ENCODE peak calls at places on chromosomes 16 and 17, in five cellular contexts. T is SK-N-SH, K is A549, V is GM12878, M is K562. O is an unnamed sample.

GRCh38 chr17:58319181-58320162 is 9.1 kb downstream of the TSPOAP1 start:
- DNase-seq in T (no peak), K (no peak), V (no peak), M (no peak), O (no peak)

GRCh38 chr16:424033-424622 is 1.3 kb upstream of the RAB11FIP3 start:
- DNase-seq in T (no peak), K (peak), V (no peak), M (no peak), O (peak)

GRCh38 chr16:85474808-85475207 is 138.3 kb upstream of the GSE1 start:
- DNase-seq in T (no peak), K (no peak), V (no peak), M (peak), O (no peak)

GRCh38 chr17:45398800-45399199 is 33.9 kb downstream of the ARHGAP27 start:
- DNase-seq in T (no peak), K (no peak), V (no peak), M (no peak), O (no peak)

GRCh38 chr17:77810536-77810935 is 148.0 kb upstream of the TNRC6C start:
- DNase-seq in T (no peak), K (no peak), V (no peak), M (no peak), O (peak)

GRCh38 chr17:82959242-82959930 is 119.6 kb upstream of the ZNF750 start:
- DNase-seq in T (no peak), K (no peak), V (no peak), M (no peak), O (no peak)

GRCh38 chr16:1656808-1657617 is 21.1 kb upstream of the JPT2 start:
- DNase-seq in T (peak), K (no peak), V (no peak), M (peak), O (no peak)

GRCh38 chr16:85490971-85491771 is 122.0 kb upstream of the GSE1 start:
- DNase-seq in T (no peak), K (peak), V (no peak), M (peak), O (no peak)

GRCh38 chr16:85562102-85562786 is 50.9 kb upstream of the GSE1 start:
- DNase-seq in T (no peak), K (no peak), V (no peak), M (no peak), O (no peak)

GRCh38 chr17:59357219-59357699 is 25.8 kb downstream of the YPEL2 start:
- DNase-seq in T (no peak), K (no peak), V (no peak), M (no peak), O (no peak)

GRCh38 chr17:39653316-39653661 is 11.9 kb upstream of the TCAP start:
- DNase-seq in T (no peak), K (no peak), V (no peak), M (peak), O (no peak)
- TF ChIP-seq RCOR1 in T (no peak), K (no peak), V (no peak), M (no peak), O (no peak)

GRCh38 chr16:74743045-74743667 is 31.5 kb downstream of the FA2H start:
- DNase-seq in T (no peak), K (peak), V (no peak), M (no peak), O (no peak)

GRCh38 chr16:74738134-74738541 is 36.5 kb downstream of the FA2H start:
- DNase-seq in T (peak), K (peak), V (no peak), M (peak), O (peak)

GRCh38 chr16:74742051-74742481 is 32.6 kb downstream of the FA2H start:
- DNase-seq in T (no peak), K (no peak), V (no peak), M (no peak), O (peak)

GRCh38 chr16:74738816-74739215 is 35.8 kb downstream of the FA2H start:
- DNase-seq in T (no peak), K (no peak), V (no peak), M (no peak), O (no peak)

GRCh38 chr16:74740795-74741304 is 33.8 kb downstream of the FA2H start:
- DNase-seq in T (no peak), K (peak), V (no peak), M (no peak), O (no peak)
- TF ChIP-seq RCOR1 in T (no peak), K (no peak), V (no peak), M (no peak), O (no peak)

DNA sequence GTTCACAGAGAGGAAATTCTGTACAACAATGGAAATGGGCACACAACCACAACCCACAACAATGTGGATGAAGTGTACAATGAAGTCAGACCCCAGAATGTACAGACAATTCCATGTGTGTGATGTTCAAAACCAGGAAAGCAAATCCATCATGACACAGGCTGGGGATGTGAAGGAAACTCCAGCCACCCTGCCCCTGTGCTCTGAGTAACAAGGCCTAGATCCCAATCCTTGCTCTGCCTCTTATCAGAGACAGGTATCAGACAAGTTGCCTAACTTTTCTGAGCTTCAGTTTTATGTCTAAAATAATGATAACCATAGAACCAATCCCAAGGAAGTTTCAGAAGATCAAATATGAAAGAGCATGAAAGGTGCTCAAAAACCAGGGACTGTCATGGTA is 1.8 kb upstream of the C16orf95 start:
- DNase-seq in T (no peak), K (no peak), V (no peak), M (no peak), O (no peak)
- TF ChIP-seq RCOR1 in T (no peak), K (no peak), V (no peak), M (no peak), O (no peak)

DNA sequence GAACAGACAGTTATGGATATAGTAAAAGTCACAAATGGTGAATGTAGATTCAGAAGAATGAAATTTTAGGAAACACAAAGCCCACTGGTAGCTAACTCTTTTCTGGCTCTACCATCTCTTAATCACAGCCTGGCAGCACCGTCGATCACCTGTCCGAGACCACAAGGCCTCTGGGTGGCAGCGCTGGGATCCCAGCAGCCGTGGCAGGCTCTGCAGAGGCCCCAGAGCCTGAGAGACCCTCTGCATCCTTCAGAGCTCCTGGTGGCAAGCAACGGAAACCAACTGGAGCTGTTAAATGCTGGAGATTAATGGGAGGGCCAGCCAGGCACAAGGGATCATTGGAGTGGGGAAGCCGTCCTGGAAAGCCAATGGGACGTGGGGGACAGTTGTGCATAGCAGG is 26.3 kb downstream of the LAT start:
- DNase-seq in T (peak), K (no peak), V (no peak), M (no peak), O (no peak)
- TF ChIP-seq RCOR1 in T (no peak), K (no peak), V (no peak), M (no peak), O (no peak)

GRCh38 chr17:31882571-31882970 is 18.9 kb downstream of the UTP6 start:
- DNase-seq in T (no peak), K (no peak), V (no peak), M (no peak), O (no peak)

DNA sequence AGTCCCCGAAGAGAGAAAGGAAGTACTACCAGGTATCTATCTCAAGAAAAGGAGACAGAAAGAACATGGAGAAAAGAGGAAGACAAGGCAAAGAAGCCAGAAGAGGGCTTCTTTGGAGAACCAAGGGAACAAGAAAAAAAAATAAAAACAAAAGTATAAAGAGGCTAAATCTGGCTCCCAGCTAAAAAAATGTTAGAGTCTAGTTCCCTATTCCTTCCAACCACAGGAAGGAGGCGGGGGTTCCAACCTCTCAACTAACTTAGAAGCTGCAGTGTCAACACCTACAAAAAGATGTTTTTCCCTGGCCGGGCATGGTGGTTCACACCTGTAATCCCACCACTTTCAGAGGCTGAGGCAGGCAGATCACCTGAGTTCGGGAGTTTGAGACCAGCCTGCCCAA is 13.4 kb downstream of the UTP6 start:
- DNase-seq in T (no peak), K (no peak), V (no peak), M (no peak), O (no peak)
- TF ChIP-seq RCOR1 in T (no peak), K (no peak), V (no peak), M (no peak), O (no peak)